ENCODE peak calls at places on chromosomes 6 and 20, in six cellular contexts. Q, J, W, C, K and B are unnamed samples.
A peak's percentile ranks its signal among the peaks of the same experiment; 100 is the strongest.

GRCh38 chr6:51675020-51675419 is 412.4 kb downstream of the PKHD1 start:
- DNase-seq in C (no peak), J (no peak), K (no peak), W (no peak), Q (no peak), B (no peak)

GRCh38 chr6:93293399-93294271 is 125.7 kb downstream of the EPHA7 start:
- DNase-seq in Q (no peak), C (no peak), K (no peak), J (no peak), W (no peak), B (no peak)

GRCh38 chr20:57791946-57792328 is 82.1 kb upstream of the PMEPA1 start:
- DNase-seq in W (no peak), K (peak; percentile 5), C (no peak), J (no peak), Q (no peak), B (no peak)

GRCh38 chr6:104407957-104408356 is 451.8 kb downstream of the HACE1 start:
- DNase-seq in W (no peak), J (no peak), Q (no peak), K (no peak), C (no peak), B (no peak)

GRCh38 chr6:137821486-137821885 is 45.6 kb upstream of the TNFAIP3 start:
- DNase-seq in C (no peak), Q (no peak), K (no peak), W (no peak), J (no peak), B (peak; percentile 11)

GRCh38 chr6:109349419-109349987 is 32.8 kb downstream of the CD164 start:
- DNase-seq in W (no peak), K (peak; percentile 85), Q (peak; percentile 90), C (peak; percentile 23), J (no peak), B (peak; percentile 81)

GRCh38 chr20:33826270-33826897 is 15.2 kb downstream of the CHMP4B start:
- DNase-seq in K (no peak), J (no peak), C (peak; percentile 88), W (no peak), Q (no peak), B (no peak)

GRCh38 chr6:126337323-126337722 is 2.6 kb upstream of the CENPW start:
- DNase-seq in Q (peak; percentile 92), W (peak; percentile 72), J (no peak), C (no peak), K (peak; percentile 89), B (peak; percentile 84)

GRCh38 chr6:56246941-56247653 is at the start of gene COL21A1:
- DNase-seq in Q (no peak), W (peak; percentile 70), J (peak; percentile 49), K (peak; percentile 20), C (no peak), B (no peak)

GRCh38 chr20:47740225-47741184 is 44.8 kb downstream of the SULF2 start:
- DNase-seq in Q (peak; percentile 12), C (no peak), J (peak; percentile 78), K (no peak), W (no peak), B (no peak)

GRCh38 chr6:44527191-44527960 is 139.9 kb downstream of the CDC5L start:
- DNase-seq in W (no peak), J (no peak), C (no peak), K (no peak), Q (no peak), B (peak; percentile 36)

GRCh38 chr20:62611012-62611411 is 31.3 kb upstream of the SLCO4A1 start:
- DNase-seq in J (no peak), C (no peak), K (no peak), Q (no peak), W (no peak), B (no peak)

GRCh38 chr20:61222699-61223098 is 29.4 kb upstream of the CDH4 start:
- DNase-seq in K (no peak), Q (no peak), W (no peak), J (no peak), C (no peak), B (no peak)

GRCh38 chr6:89970609-89971337 is 76.5 kb downstream of the GJA10 start:
- DNase-seq in J (no peak), C (peak; percentile 37), K (peak; percentile 59), Q (peak; percentile 65), W (peak; percentile 32), B (peak; percentile 58)

GRCh38 chr6:159056003-159056402 is 11.2 kb upstream of the TAGAP start:
- DNase-seq in J (no peak), C (no peak), Q (no peak), K (no peak), W (no peak), B (no peak)

GRCh38 chr6:109458774-109459531 is 3.4 kb upstream of the MICAL1 start:
- DNase-seq in K (no peak), J (no peak), W (no peak), Q (no peak), C (no peak), B (no peak)

GRCh38 chr6:66277400-66277799 is 570.4 kb upstream of the EYS start:
- DNase-seq in Q (no peak), W (no peak), J (no peak), C (no peak), K (no peak), B (no peak)

GRCh38 chr20:24489631-24490260 is 20.3 kb downstream of the SYNDIG1 start:
- DNase-seq in K (no peak), Q (no peak), J (no peak), C (no peak), W (no peak), B (no peak)

GRCh38 chr20:62494980-62495797 is 19.4 kb upstream of the GATA5 start:
- DNase-seq in J (no peak), W (no peak), Q (no peak), K (no peak), C (no peak), B (no peak)

GRCh38 chr20:5448449-5449118 is 131.8 kb upstream of the PROKR2 start:
- DNase-seq in K (peak; percentile 62), Q (peak; percentile 60), W (no peak), J (no peak), C (peak; percentile 57), B (peak; percentile 27)

GRCh38 chr20:10637563-10637962 is 36.2 kb downstream of the JAG1 start:
- DNase-seq in Q (no peak), C (no peak), K (no peak), W (no peak), J (no peak), B (no peak)

GRCh38 chr20:46640536-46641311 is 10.5 kb downstream of the SLC13A3 start:
- DNase-seq in K (no peak), Q (no peak), W (no peak), J (no peak), C (peak; percentile 84), B (no peak)

GRCh38 chr6:39901670-39902069 is 32.6 kb downstream of the MOCS1 start:
- DNase-seq in Q (no peak), W (no peak), C (no peak), K (no peak), J (no peak), B (no peak)

DNA sequence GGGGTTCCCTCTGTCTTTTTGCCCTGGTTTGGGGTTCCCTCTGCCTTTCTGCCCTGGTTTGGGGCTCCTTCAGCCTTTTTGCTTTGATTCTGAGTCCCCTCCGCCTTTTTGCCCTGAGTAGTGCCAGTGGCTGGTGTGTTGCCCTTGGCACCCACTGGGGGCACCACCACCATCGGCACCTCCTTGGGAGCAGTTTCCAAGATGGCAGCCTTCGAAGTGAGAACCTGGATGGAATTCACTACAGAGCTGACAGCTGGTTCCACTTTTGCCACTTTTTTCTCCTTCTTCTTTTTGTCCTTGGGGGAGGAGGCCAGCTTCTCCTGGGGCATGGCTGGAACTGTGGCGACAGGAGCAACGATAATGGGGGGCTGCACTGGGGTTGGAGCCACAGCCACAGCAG is 22.2 kb downstream of the RRBP1 start:
- DNase-seq in J (no peak), W (peak; percentile 12), C (no peak), K (no peak), Q (no peak), B (no peak)
- TF ChIP-seq CTCF in J (no peak), W (no peak), C (no peak), K (no peak), Q (peak; percentile 2), B (no peak)

GRCh38 chr6:5136856-5137255 is 51.7 kb downstream of the PPP1R3G start:
- DNase-seq in C (no peak), W (no peak), J (no peak), K (no peak), Q (no peak), B (no peak)

GRCh38 chr6:5133943-5134342 is 48.8 kb downstream of the PPP1R3G start:
- DNase-seq in W (no peak), Q (no peak), J (no peak), K (no peak), C (no peak), B (no peak)

GRCh38 chr6:5138995-5139827 is 54.1 kb downstream of the PPP1R3G start:
- DNase-seq in Q (no peak), K (no peak), C (no peak), J (no peak), W (no peak), B (no peak)

GRCh38 chr6:5132741-5133140 is 47.6 kb downstream of the PPP1R3G start:
- DNase-seq in C (no peak), Q (peak; percentile 99), W (peak; percentile 70), K (peak; percentile 97), J (peak; percentile 60), B (peak; percentile 94)

GRCh38 chr6:5135783-5136376 is 50.7 kb downstream of the PPP1R3G start:
- DNase-seq in K (peak; percentile 69), J (no peak), W (no peak), Q (peak; percentile 62), C (peak; percentile 48), B (no peak)
- H3K4me3 ChIP-seq in K (no peak overlapping the region), J (no peak overlapping the region), W (no peak overlapping the region), Q (no peak overlapping the region), C (no peak overlapping the region), B (no peak overlapping the region)

DNA sequence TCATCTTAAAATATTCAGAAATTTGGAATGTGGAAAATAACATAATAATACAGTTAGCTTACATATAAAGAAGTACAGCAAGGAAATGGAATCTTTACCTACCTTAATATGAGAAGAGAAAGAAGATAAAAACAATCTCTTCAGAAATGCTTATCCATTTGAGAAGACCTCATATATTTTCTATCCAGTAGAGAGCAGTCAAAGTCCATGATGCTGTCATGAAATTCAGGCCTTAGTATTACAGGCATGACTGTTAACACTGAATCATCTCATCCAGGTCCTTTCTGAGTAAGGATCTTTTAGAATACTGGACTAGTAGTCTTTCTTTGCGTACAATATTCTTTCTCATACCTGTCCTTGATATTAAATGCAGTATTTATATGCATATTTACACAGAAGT is 713.4 kb downstream of the CD109 start:
- DNase-seq in W (no peak), Q (peak; percentile 86), K (peak; percentile 90), C (peak; percentile 36), J (no peak), B (peak; percentile 81)
- TF ChIP-seq CTCF in W (peak; percentile 64), Q (peak; percentile 60), K (peak; percentile 44), C (peak; percentile 64), J (peak; percentile 33), B (peak; percentile 77)

DNA sequence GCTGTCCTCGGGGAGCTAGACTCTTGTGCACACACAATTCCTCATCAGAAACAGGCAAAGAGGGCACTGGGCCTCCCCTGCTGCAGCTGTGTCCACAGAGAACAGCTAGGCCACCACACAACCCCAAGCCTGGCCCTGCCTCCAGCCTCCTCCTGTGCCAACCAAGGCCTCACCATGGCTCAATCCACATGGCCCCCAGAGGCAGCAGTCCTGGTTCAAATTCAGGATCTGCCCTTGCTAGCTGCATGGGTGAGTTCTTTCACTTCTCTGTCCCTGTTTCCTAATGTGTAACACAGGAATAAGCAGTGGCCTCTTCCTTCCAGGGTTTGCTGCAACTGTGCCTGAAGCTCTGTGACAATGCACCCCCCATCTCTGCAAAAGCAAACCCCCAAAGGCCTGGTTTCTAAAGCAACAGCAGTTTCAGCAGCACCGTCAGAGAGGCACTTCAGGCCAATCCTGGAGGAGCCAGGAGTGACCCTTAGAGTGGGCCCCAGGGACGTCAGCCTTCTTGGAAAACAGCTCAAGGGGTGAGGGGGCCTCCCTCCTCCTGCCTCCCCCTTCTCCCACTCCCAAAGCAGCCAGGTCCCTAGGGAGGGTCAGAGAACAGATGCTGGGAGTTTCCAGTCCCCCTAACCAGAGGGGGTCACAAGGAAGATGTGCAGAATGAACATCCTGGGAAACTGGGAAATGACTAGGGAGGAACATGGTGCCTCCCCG is 2.2 kb downstream of the ADISSP start:
- DNase-seq in K (no peak), J (peak; percentile 48), W (no peak), Q (no peak), C (no peak), B (no peak)
- H3K4me3 ChIP-seq in K (no peak overlapping the region), J (no peak overlapping the region), W (no peak overlapping the region), Q (no peak overlapping the region), C (no peak overlapping the region), B (no peak overlapping the region)